ENCODE peak calls at places on chromosomes 4 and X, in nine cellular contexts. B, H, J, R, F, U, G, O and E are unnamed samples. For H3K27me3, the result is how much of the 10 kb centered on the place peaks cover.

GRCh38 chr4:97720869-97721432 is 422.3 kb downstream of the STPG2 start:
- DNase-seq in B (no peak), H (no peak), J (no peak), R (peak), F (peak), U (no peak), G (no peak), O (peak), E (peak)

GRCh38 chr4:40199999-40200880 is 3.4 kb downstream of the RHOH start:
- DNase-seq in B (no peak), H (no peak), J (no peak), R (peak), F (no peak), U (peak), G (peak), O (peak), E (no peak)

GRCh38 chr4:31341601-31342375 is 621.6 kb downstream of the PCDH7 start:
- DNase-seq in B (no peak), H (no peak), J (peak), R (no peak), F (no peak), U (no peak), G (no peak), O (no peak), E (no peak)

GRCh38 chr4:149980941-149981340 is 97.3 kb upstream of the DCLK2 start:
- DNase-seq in B (peak), H (peak), J (peak), R (peak), F (peak), U (no peak), G (peak), O (peak), E (peak)

GRCh38 chrX:27728291-27728690 is 79.5 kb upstream of the MAGEB10 start:
- DNase-seq in B (no peak), H (no peak), J (no peak), R (peak), F (peak), U (no peak), G (no peak), O (no peak), E (no peak)

GRCh38 chr4:7354937-7355336 is 79.8 kb downstream of the PSAPL1 start:
- DNase-seq in B (no peak), H (no peak), J (no peak), R (no peak), F (no peak), U (no peak), G (no peak), O (no peak), E (no peak)

GRCh38 chr4:123477804-123478209 is 81.2 kb downstream of the SPRY1 start:
- DNase-seq in B (peak), H (no peak), J (no peak), R (no peak), F (no peak), U (peak), G (peak), O (no peak), E (no peak)

GRCh38 chr4:134027931-134028330 is 173.7 kb downstream of the PABPC4L start:
- DNase-seq in B (no peak), H (no peak), J (peak), R (peak), F (peak), U (no peak), G (no peak), O (peak), E (peak)

GRCh38 chr4:103425406-103425805 is 227.3 kb upstream of the CENPE start:
- DNase-seq in B (no peak), H (no peak), J (no peak), R (no peak), F (no peak), U (no peak), G (no peak), O (no peak), E (no peak)

GRCh38 chrX:118961866-118962560 is 12.4 kb upstream of the LONRF3 start:
- DNase-seq in B (no peak), H (no peak), J (no peak), R (no peak), F (no peak), U (no peak), G (no peak), O (no peak), E (no peak)

GRCh38 chr4:16384496-16384895 is 158.2 kb upstream of the TAPT1 start:
- DNase-seq in B (no peak), H (no peak), J (no peak), R (no peak), F (no peak), U (no peak), G (no peak), O (no peak), E (no peak)

DNA sequence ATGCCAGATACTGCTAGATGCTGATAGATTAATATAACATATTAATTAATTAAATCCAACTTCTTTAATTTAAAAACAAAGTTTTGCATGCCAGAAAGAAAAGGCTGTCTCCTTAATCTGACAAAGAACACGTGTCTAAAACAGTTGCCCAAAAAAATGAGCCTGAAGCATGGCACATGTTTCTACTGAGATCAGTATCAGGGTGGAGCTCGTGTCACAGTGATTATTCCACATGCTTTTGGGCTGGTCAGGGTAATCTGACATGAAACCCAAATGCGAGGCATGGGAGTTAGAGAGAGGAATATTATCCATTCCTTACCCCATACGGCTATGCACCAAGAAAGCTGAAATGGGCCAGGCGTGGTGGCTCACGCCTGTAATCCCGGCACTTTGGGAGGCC is 79.4 kb upstream of the ADRA2C start:
- DNase-seq in B (no peak), H (no peak), J (no peak), R (no peak), F (no peak), U (no peak), G (no peak), O (no peak), E (no peak)
- H3K27me3 ChIP-seq in B (under half), H (under half), J (under half), R (under half), F (under half), U (under half), G (under half), O (half or more), E (under half)

DNA sequence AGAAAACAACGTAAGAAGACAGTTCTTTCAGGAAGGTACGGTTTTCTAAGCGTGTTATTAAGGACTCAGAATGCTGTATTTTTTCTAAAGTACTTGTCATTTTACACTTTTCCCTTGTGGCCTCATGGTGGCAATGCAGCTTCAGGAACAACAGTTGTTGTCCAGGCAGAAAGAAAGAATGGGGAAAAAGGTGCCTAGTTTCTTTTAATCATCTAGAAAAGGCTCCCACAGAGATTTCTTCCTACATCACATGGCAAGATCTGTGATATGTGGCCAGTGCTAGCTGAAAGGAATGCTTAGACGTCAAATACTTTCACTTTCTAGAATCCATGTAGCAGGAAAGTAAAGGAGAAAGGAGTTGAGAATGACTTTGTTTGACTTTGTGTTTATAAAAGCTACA is 49.0 kb upstream of the TRAM1L1 start:
- DNase-seq in B (no peak), H (no peak), J (no peak), R (peak), F (peak), U (no peak), G (no peak), O (peak), E (peak)
- H3K4me3 ChIP-seq in B (no peak), H (no peak), J (no peak), R (no peak), F (no peak), U (no peak), G (no peak), O (no peak), E (no peak)

DNA sequence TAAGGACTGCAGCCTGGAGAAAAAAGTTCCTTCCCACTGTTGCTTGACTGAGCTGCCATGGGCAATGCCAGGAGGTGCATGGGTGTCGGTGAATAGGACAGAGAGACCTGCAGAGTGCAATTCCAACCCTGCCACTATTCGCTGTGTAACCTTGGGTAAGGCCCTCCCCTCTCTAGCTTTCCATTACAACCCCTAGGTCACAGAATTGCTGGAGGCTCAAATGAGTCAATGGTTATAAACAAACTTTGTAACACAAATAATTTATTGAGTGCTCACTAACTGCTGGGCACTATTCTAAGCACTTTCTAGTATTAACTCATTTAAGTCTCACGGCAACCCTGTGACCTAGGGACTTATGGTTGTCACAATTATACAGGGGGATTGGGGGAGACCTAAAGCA is 37.8 kb downstream of the PJA1 start:
- DNase-seq in B (no peak), H (no peak), J (no peak), R (no peak), F (no peak), U (no peak), G (no peak), O (no peak), E (no peak)
- H3K27me3 ChIP-seq in B (under half), H (under half), J (under half), R (under half), F (under half), U (under half), G (under half), O (under half), E (under half)

DNA sequence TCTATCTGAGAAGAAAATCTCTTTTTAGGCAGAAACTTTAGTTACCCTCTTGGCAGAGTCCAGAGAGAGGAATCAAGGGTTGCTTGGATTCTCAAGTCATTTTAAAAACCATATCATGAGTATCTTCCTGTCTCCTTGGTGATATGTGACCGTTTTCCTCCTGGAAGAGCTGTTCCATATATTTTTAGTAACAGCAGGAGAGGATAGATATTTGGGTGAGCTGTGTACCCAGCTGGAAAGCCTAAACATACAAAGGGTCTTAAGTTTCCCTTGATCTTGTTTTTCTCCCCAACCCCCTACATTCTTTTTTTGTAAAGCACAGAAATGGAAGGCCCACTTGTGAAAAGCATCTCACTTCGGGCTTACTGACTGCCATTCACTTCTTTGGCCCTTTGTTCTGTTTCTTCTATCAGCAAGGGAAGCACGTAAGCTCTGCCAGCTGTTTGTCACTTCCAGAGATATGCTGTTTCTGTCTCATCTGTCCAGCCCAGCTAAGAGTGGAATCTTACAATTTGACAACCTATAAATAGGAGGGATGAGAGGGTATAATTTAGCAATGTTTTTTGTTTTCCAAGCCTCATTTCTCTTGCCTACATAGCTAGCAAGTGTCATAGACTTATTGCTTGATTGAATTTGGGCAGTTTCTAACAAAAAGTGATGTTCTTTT is 38.9 kb downstream of the TSPAN7 start:
- DNase-seq in B (no peak), H (no peak), J (no peak), R (no peak), F (no peak), U (no peak), G (no peak), O (no peak), E (no peak)
- H3K4me3 ChIP-seq in B (no peak), H (no peak), J (no peak), R (no peak), F (no peak), U (no peak), G (no peak), O (no peak), E (no peak)

DNA sequence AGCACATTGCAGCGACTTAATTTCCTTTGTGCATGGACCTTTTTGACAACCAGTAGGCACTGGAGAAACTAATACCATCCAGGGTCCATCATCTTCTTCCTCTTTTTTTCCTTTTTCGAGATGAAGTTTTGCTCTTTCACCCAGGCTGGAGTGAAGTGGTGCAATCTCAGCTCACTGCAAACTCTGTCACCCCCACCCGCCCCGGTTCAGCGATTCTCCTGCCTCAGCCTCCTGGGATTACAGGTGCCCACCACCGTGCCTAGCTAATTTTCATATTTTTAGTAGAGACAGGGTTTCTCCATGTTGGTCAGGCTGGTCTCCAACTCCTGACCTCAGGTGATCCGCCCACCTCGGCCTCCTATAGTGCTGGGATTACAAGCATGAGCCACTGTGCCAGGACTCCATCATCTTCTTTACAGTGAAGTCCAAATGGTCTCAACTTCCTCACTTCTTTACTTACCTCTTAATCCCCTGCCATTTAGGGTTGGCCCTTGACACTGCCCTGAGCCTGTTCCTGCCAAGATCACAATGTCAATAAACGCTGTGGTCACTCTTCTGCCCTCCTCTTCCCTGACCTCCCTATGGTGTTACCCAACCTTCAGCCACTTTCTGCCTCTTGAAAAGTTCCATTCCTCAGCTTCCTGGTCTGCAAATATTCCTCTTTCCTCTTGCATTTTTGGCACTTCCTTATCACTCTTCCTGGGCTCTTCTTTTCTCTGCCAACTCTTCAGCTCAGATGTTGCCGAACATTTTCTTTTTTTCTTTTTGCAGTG is 119.8 kb upstream of the SLC34A2 start:
- DNase-seq in B (no peak), H (no peak), J (no peak), R (no peak), F (no peak), U (no peak), G (no peak), O (no peak), E (no peak)
- H3K27me3 ChIP-seq in B (under half), H (under half), J (under half), R (under half), F (under half), U (under half), G (under half), O (under half), E (under half)

GRCh38 chrX:48476919-48477318 is 920 bp downstream of the FTSJ1 start:
- DNase-seq in B (no peak), H (no peak), J (no peak), R (no peak), F (no peak), U (no peak), G (no peak), O (no peak), E (no peak)
- H3K4me3 ChIP-seq in B (peak), H (no peak), J (peak), R (peak), F (peak), U (peak), G (peak), O (peak), E (peak)

GRCh38 chrX:72301781-72302180 is 3.9 kb downstream of the CITED1 start:
- DNase-seq in B (no peak), H (no peak), J (no peak), R (no peak), F (no peak), U (no peak), G (no peak), O (no peak), E (no peak)
- H3K27me3 ChIP-seq in B (under half), H (under half), J (under half), R (half or more), F (half or more), U (under half), G (under half), O (under half), E (under half)

DNA sequence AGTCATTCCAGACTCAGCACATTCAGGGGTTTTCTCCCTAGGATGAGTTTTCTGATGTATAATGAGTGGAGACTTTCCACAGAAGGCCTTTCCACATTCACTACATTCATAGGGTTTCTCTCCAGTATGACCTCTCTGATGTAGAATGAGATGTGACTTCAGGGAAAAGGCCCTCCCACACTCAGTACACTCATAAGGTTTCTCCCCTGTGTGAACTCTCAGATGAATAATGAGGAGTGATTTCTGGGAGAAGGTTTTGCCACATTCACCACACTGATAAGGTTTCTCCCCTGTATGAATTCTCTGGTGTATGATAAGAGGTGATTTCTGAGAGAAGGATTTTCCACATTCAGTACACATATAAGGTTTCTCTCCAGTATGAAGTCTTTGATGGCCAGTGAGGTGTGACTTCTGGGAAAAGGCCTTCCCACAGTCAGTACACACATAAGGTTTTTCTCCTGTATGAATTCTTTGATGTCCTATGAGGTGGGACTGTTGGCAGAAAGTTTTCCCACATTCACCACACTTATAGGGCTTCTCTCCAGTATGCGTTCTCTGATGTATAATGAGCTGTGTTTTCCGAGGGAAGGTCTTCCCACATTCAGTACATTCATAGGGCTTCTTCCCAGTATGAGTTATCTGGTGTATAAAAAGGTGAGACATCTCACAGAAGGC is 12.7 kb downstream of the ZNF630 start:
- DNase-seq in B (no peak), H (no peak), J (no peak), R (no peak), F (no peak), U (no peak), G (no peak), O (no peak), E (no peak)
- H3K4me3 ChIP-seq in B (no peak), H (no peak), J (no peak), R (no peak), F (no peak), U (no peak), G (no peak), O (no peak), E (no peak)